ENCODE peak calls at places on chromosome 15, in seven cellular contexts. N, W, D, C, Q, Y and M are unnamed samples.

GRCh38 chr15:73982251-73982962 is 9.7 kb downstream of the STOML1 start:
- DNase-seq in W (no peak), C (no peak), N (peak), Y (no peak), D (no peak), Q (no peak), M (no peak)

GRCh38 chr15:66803182-66803729 is 101.2 kb downstream of the SMAD6 start:
- DNase-seq in W (peak), D (peak), Q (no peak), C (peak), N (peak), Y (no peak), M (no peak)

GRCh38 chr15:55740479-55740878 is 2.5 kb downstream of the PRTG start:
- DNase-seq in Y (no peak), N (no peak), W (no peak), C (no peak), D (no peak), Q (no peak), M (no peak)

GRCh38 chr15:74265046-74265639 is 29.0 kb downstream of the CCDC33 start:
- DNase-seq in D (no peak), Y (no peak), Q (no peak), C (no peak), N (peak), W (no peak), M (no peak)

GRCh38 chr15:76973362-76973743 is 21.6 kb upstream of the PSTPIP1 start:
- DNase-seq in D (no peak), W (no peak), Y (peak), N (peak), C (peak), Q (peak), M (no peak)

GRCh38 chr15:31328999-31329639 is 2.5 kb downstream of the KLF13 start:
- DNase-seq in Q (no peak), C (no peak), W (peak), Y (no peak), N (no peak), D (peak), M (no peak)

GRCh38 chr15:75723171-75723846 is 10.7 kb upstream of the CSPG4 start:
- DNase-seq in Q (no peak), N (no peak), W (no peak), Y (no peak), D (peak), C (peak), M (no peak)

GRCh38 chr15:65056106-65056505 is 10.9 kb downstream of the SLC51B start:
- DNase-seq in Q (no peak), N (no peak), Y (no peak), C (no peak), D (no peak), W (no peak), M (no peak)

GRCh38 chr15:66578286-66578875 is 12.6 kb upstream of the LCTL start:
- DNase-seq in D (no peak), C (no peak), W (peak), Y (no peak), N (peak), Q (no peak), M (no peak)